ENCODE peak calls at places on chromosome 17, in ten cellular contexts. F, T, H, Y, J, U, A, C, L and Q are unnamed samples.

GRCh38 chr17:75750661-75751423 is 14.2 kb downstream of the GALK1 start:
- DNase-seq in J (no peak), U (no peak), Y (no peak), A (no peak), H (no peak), T (no peak), L (no peak), F (no peak), C (no peak), Q (no peak)

GRCh38 chr17:6070895-6071511 is 824 bp downstream of the WSCD1 start:
- DNase-seq in J (peak), A (no peak), Y (peak), U (peak), T (peak), C (no peak), H (no peak), L (no peak), F (no peak), Q (peak)

GRCh38 chr17:63698381-63698885 is 1.5 kb downstream of the LIMD2 start:
- DNase-seq in A (no peak), T (no peak), H (no peak), C (peak), Y (no peak), L (no peak), U (no peak), F (no peak), J (no peak), Q (no peak)

GRCh38 chr17:15965510-15965909 is 20.6 kb downstream of the ADORA2B start:
- DNase-seq in L (no peak), H (no peak), F (no peak), T (no peak), C (no peak), J (no peak), Y (peak), U (no peak), A (peak), Q (no peak)

GRCh38 chr17:28717578-28718316 is at the start of gene RAB34:
- DNase-seq in T (peak), L (peak), H (peak), U (peak), J (peak), C (no peak), Y (peak), F (peak), A (peak), Q (peak)

GRCh38 chr17:68390888-68391545 is 66.3 kb downstream of the WIPI1 start:
- DNase-seq in H (no peak), L (no peak), C (no peak), A (peak), J (no peak), F (no peak), Y (peak), T (no peak), U (no peak), Q (no peak)

GRCh38 chr17:40241435-40241834 is 22.3 kb downstream of the WIPF2 start:
- DNase-seq in H (no peak), Y (no peak), C (no peak), A (no peak), U (no peak), L (no peak), T (no peak), F (no peak), J (no peak), Q (no peak)

GRCh38 chr17:4974064-4974670 is 6.5 kb upstream of the SPAG7 start:
- DNase-seq in F (no peak), C (no peak), L (no peak), J (no peak), H (no peak), U (no peak), Y (no peak), A (peak), T (no peak), Q (no peak)

GRCh38 chr17:78872486-78872885 is 30.5 kb downstream of the CEP295NL start:
- DNase-seq in U (no peak), F (no peak), A (no peak), H (no peak), C (no peak), T (no peak), Y (no peak), J (no peak), L (no peak), Q (no peak)

GRCh38 chr17:2054740-2055493 is at the start of gene HIC1:
- DNase-seq in F (peak), T (peak), J (peak), L (peak), A (peak), U (peak), H (peak), Y (peak), C (no peak), Q (peak)

GRCh38 chr17:49843774-49844350 is 4.0 kb downstream of the TAC4 start:
- DNase-seq in A (peak), J (no peak), C (no peak), L (peak), T (no peak), Y (peak), F (no peak), U (no peak), H (no peak), Q (no peak)

GRCh38 chr17:67474081-67474661 is 97.1 kb downstream of the PITPNC1 start:
- DNase-seq in C (no peak), A (peak), Y (peak), J (peak), F (no peak), L (peak), H (no peak), T (no peak), U (peak), Q (peak)

GRCh38 chr17:53627511-53627910 is 195.2 kb upstream of the KIF2B start:
- DNase-seq in H (no peak), F (no peak), J (peak), A (no peak), T (no peak), Y (no peak), C (no peak), U (peak), L (peak), Q (no peak)

GRCh38 chr17:6701719-6702118 is 11.4 kb downstream of the SLC13A5 start:
- DNase-seq in L (peak), J (no peak), U (no peak), T (no peak), A (peak), H (no peak), F (peak), C (no peak), Y (peak), Q (no peak)

GRCh38 chr17:27807567-27808470 is 7.5 kb upstream of the NOS2 start:
- DNase-seq in H (peak), U (no peak), Y (no peak), T (peak), C (no peak), A (no peak), F (peak), L (no peak), J (no peak), Q (no peak)

GRCh38 chr17:78143214-78144145 is 2.7 kb upstream of the C17orf99 start:
- DNase-seq in A (no peak), C (no peak), Y (no peak), T (no peak), U (no peak), H (no peak), F (no peak), J (no peak), L (no peak), Q (no peak)

DNA sequence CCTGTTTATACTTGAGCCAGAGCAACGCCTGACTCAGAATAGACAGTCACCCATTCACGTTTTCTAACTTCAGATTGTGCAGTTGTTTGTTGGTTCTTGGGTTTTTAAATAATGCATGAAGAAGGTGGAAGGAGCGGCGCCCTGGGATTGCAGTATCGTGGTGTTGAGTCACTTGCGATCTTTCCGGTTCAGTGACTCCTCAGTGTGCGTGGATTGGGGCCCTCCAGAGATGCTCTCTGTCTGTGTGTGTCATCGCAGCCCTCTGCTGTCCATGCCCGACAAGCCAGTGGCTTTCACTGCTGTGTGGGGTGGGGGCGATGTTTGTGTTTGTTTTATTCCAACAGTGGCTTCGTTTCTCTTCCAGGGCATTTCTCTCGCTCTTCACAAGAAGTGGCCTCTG is 134.0 kb downstream of the RPTOR start:
- DNase-seq in U (peak), Y (peak), L (peak), H (no peak), J (peak), C (no peak), A (no peak), T (no peak), F (no peak), Q (peak)
- TF ChIP-seq CTCF in U (peak), Y (no peak), L (peak), H (no peak), J (peak), C (no peak), A (no peak), T (no peak), F (no peak), Q (no peak)

GRCh38 chr17:882827-883585 is 96.6 kb downstream of the NXN start:
- DNase-seq in U (peak), A (peak), H (peak), L (no peak), Y (peak), J (peak), C (no peak), T (peak), F (peak), Q (peak)

GRCh38 chr17:879546-879945 is 97.4 kb downstream of the MRM3 start:
- DNase-seq in Y (peak), H (peak), J (peak), L (peak), F (peak), U (peak), C (peak), T (peak), A (peak), Q (no peak)

GRCh38 chr17:883586-883962 is 96.0 kb downstream of the NXN start:
- DNase-seq in J (no peak), A (no peak), Y (no peak), H (no peak), L (no peak), F (no peak), C (no peak), U (no peak), T (no peak), Q (no peak)

GRCh38 chr17:880871-881269 is 98.7 kb downstream of the NXN start:
- DNase-seq in C (no peak), F (no peak), U (no peak), H (no peak), A (no peak), T (no peak), L (no peak), J (no peak), Y (no peak), Q (no peak)

GRCh38 chr17:880074-880870 is 98.1 kb downstream of the MRM3 start:
- DNase-seq in C (no peak), A (no peak), U (no peak), H (no peak), T (no peak), L (peak), J (peak), Y (no peak), F (no peak), Q (no peak)
- H3K4me3 ChIP-seq in C (no peak), A (no peak), U (no peak), H (no peak), T (no peak), L (no peak), J (no peak), Y (no peak), F (no peak), Q (no peak)

GRCh38 chr17:11909348-11909747 is 87.9 kb downstream of the ZNF18 start:
- DNase-seq in U (no peak), A (no peak), C (no peak), J (no peak), T (no peak), Y (peak), L (no peak), F (no peak), H (no peak), Q (no peak)
- TF ChIP-seq CTCF in U (no peak), A (no peak), C (no peak), J (no peak), T (no peak), Y (peak), L (no peak), F (no peak), H (no peak), Q (no peak)

GRCh38 chr17:21249911-21250703 is 3.1 kb downstream of the NATD1 start:
- DNase-seq in U (no peak), H (no peak), L (no peak), J (no peak), Y (no peak), T (no peak), A (no peak), F (no peak), C (no peak), Q (no peak)

GRCh38 chr17:21248495-21248894 is 4.7 kb downstream of the NATD1 start:
- DNase-seq in L (no peak), C (no peak), H (no peak), T (no peak), U (no peak), A (no peak), Y (no peak), F (no peak), J (no peak), Q (no peak)

GRCh38 chr17:21250719-21251305 is 2.4 kb downstream of the NATD1 start:
- DNase-seq in A (no peak), L (no peak), Y (no peak), U (no peak), J (no peak), H (no peak), C (no peak), F (no peak), T (no peak), Q (no peak)

GRCh38 chr17:21247859-21248258 is 5.4 kb downstream of the NATD1 start:
- DNase-seq in C (no peak), J (no peak), U (no peak), T (no peak), L (no peak), Y (no peak), H (no peak), F (no peak), A (no peak), Q (no peak)

GRCh38 chr17:21249086-21249795 is 4.0 kb downstream of the NATD1 start:
- DNase-seq in U (no peak), A (no peak), J (no peak), L (no peak), C (no peak), T (no peak), H (no peak), Y (no peak), F (no peak), Q (no peak)
- H3K4me3 ChIP-seq in U (no peak), A (no peak), J (no peak), L (no peak), C (no peak), T (no peak), H (no peak), Y (no peak), F (no peak), Q (no peak)

GRCh38 chr17:42748906-42749798 is 4.3 kb upstream of the EZH1 start:
- DNase-seq in F (no peak), A (peak), T (no peak), C (no peak), J (no peak), L (peak), Y (no peak), U (peak), H (no peak), Q (no peak)

GRCh38 chr17:42748202-42748905 is 3.5 kb upstream of the EZH1 start:
- DNase-seq in H (no peak), A (peak), J (no peak), F (no peak), T (no peak), Y (no peak), U (no peak), C (no peak), L (no peak), Q (no peak)

GRCh38 chr17:42743595-42744282 is 1.1 kb downstream of the EZH1 start:
- DNase-seq in T (no peak), H (no peak), Y (no peak), A (no peak), J (no peak), F (no peak), U (no peak), L (no peak), C (no peak), Q (no peak)

GRCh38 chr17:42744283-42744805 is 496 bp downstream of the EZH1 start:
- DNase-seq in A (peak), U (peak), J (peak), L (peak), Y (no peak), H (peak), C (peak), F (peak), T (peak), Q (peak)

DNA sequence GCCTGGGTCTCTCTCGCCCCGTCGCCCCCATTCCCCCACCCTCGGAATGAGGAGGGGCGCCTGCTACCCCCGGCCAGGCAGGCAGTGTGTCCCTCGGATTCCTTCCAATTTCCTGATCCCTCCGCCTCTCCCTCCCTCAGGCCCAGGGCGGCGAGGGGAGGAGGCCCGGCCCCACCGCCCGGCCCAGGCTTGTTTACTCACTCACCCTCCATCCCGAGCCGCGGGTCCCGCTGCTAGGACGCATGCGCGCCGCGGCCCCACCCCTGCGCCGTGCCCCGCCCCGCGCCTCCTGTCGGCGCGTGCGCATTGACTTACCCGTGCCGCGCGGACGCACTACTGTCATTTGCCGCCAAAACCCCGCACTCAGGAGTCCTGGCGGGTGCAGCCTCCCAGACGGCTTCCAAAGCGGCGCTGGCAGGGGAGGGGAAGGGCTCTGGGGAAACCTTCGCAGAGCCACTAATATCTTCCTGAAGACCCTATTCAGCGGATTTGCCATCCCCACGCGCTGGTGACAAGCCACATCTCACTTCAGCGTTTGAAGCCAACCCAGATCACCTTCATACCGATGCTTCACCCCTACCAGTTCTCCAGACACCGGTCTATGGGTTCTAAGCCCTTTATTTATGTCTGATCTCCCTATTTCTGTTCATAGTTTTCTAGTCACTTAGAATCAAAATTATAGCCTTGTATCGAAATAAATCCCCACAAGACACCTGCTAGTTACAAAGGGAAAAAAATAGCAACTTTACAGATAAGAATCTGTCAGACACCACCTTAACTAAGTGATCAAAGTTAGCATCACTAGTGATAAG is at the start of gene EZH1:
- DNase-seq in F (peak), T (peak), A (peak), C (peak), H (peak), Y (peak), J (peak), U (peak), L (peak), Q (peak)
- TF ChIP-seq CTCF in F (peak), T (no peak), A (peak), C (no peak), H (no peak), Y (no peak), J (no peak), U (no peak), L (no peak), Q (no peak)